ENCODE peak calls at places on chromosome 6, in four cellular contexts. J is GM20000, E is NCI-H2081, Q is fibroblast of mammary gland. W is an unnamed sample.

GRCh38 chr6:83413068-83413467 is 17.8 kb downstream of the ME1 start:
- DNase-seq in J (no peak), E (no peak), Q (no peak), W (no peak)

GRCh38 chr6:5657684-5658429 is 348.9 kb downstream of the NRN1 start:
- DNase-seq in J (no peak), E (no peak), Q (peak; percentile 52), W (no peak)

GRCh38 chr6:119312875-119313338 is 36.7 kb downstream of the MAN1A1 start:
- DNase-seq in J (no peak), E (no peak), Q (no peak), W (no peak)

GRCh38 chr6:76984572-76984971 is 478.7 kb downstream of the HTR1B start:
- DNase-seq in J (no peak), E (no peak), Q (peak; percentile 7), W (no peak)

GRCh38 chr6:101853226-101853625 is 459.7 kb downstream of the GRIK2 start:
- DNase-seq in J (no peak), E (no peak), Q (peak; percentile 59), W (no peak)

GRCh38 chr6:24924956-24925355 is 10.8 kb downstream of the RIPOR2 start:
- DNase-seq in J (no peak), E (no peak), Q (no peak), W (peak; percentile 86)

GRCh38 chr6:167350731-167351655 is 26.1 kb downstream of the TTLL2 start:
- DNase-seq in J (peak; percentile 65), E (peak; percentile 82), Q (peak; percentile 49), W (no peak)

GRCh38 chr6:111013144-111013905 is 31.5 kb downstream of the RPF2 start:
- DNase-seq in J (no peak), E (peak; percentile 82), Q (no peak), W (peak; percentile 75)

GRCh38 chr6:137547186-137547585 is 53.0 kb upstream of the OLIG3 start:
- DNase-seq in J (no peak), E (no peak), Q (no peak), W (no peak)

GRCh38 chr6:131001945-131002661 is 60.9 kb downstream of the EPB41L2 start:
- DNase-seq in J (no peak), E (no peak), Q (no peak), W (no peak)

GRCh38 chr6:144144996-144145395 is 5.3 kb upstream of the STX11 start:
- DNase-seq in J (no peak), E (no peak), Q (no peak), W (no peak)

GRCh38 chr6:3190779-3191178 is 33.4 kb upstream of the TUBB2A start:
- DNase-seq in J (no peak), E (no peak), Q (no peak), W (no peak)

GRCh38 chr6:142542704-142543233 is 241.0 kb downstream of the ADGRG6 start:
- DNase-seq in J (no peak), E (no peak), Q (peak; percentile 90), W (peak; percentile 59)

GRCh38 chr6:72084992-72085569 is 198.7 kb downstream of the RIMS1 start:
- DNase-seq in J (peak; percentile 4), E (peak; percentile 28), Q (peak; percentile 28), W (no peak)

GRCh38 chr6:143329323-143329722 is 121.2 kb downstream of the ADAT2 start:
- DNase-seq in J (no peak), E (no peak), Q (no peak), W (no peak)

GRCh38 chr6:144285798-144286502 is 815 bp downstream of the UTRN start:
- DNase-seq in J (peak; percentile 69), E (no peak), Q (peak; percentile 45), W (peak; percentile 13)

GRCh38 chr6:28664870-28665396 is 139.3 kb downstream of the GPX5 start:
- DNase-seq in J (no peak), E (no peak), Q (no peak), W (no peak)

GRCh38 chr6:166736606-166737005 is 109.6 kb upstream of the RPS6KA2 start:
- DNase-seq in J (no peak), E (no peak), Q (peak; percentile 66), W (no peak)

GRCh38 chr6:141483561-141484061 is 649.1 kb upstream of the GJE1 start:
- DNase-seq in J (peak; percentile 45), E (peak; percentile 77), Q (peak; percentile 100), W (no peak)

GRCh38 chr6:113672691-113673149 is 184.4 kb upstream of the MARCKS start:
- DNase-seq in J (no peak), E (no peak), Q (peak; percentile 54), W (no peak)

GRCh38 chr6:85923013-85923430 is 280.3 kb upstream of the SYNCRIP start:
- DNase-seq in J (peak; percentile 36), E (peak; percentile 36), Q (peak; percentile 48), W (no peak)

GRCh38 chr6:105069821-105070445 is 109.9 kb downstream of the POPDC3 start:
- DNase-seq in J (no peak), E (no peak), Q (peak; percentile 45), W (no peak)

W was measured in LNCaP clone FGC.